ENCODE peak calls at places on chromosomes 5 and 9, in nine cellular contexts. One of them, this sample, is unnamed.

GRCh38 chr9:34382879-34383278 is 6.2 kb upstream of the MYORG start:
- ATAC-seq in psoas muscle: no peak
- ATAC-seq in stimulated activated naive B cell treated with anti-CD40 and anti-IgM and Interleukin-4, amounts not matched to agents 10 μg/mL and 1 μg/mL and 100 μg/mL, for 72 hours: no peak
- ATAC-seq in activated CD8-positive, alpha-beta memory T cell treated with anti-CD3 and anti-CD28 coated beads, Interleukin-2, amount 10 ng/mL, durations not matched to agents 7 days and 5 days: no peak
- ATAC-seq in stimulated activated naive CD8-positive, alpha-beta T cell treated with anti-CD3 and anti-CD28 coated beads, Interleukin-15, Interleukin-2, amounts not matched to agents 100 U/mL and 50 U/mL, for 24 hours: no peak
- ATAC-seq in CD8-positive, alpha-beta T cell: no peak
- ATAC-seq in RWPE2: no peak
- ATAC-seq in sciatic nerve: no peak
- ATAC-seq in activated naive CD4-positive, alpha-beta T cell treated with anti-CD3 and anti-CD28 coated beads, Interleukin-2, amount 50 U/mL, for 72 hours: no peak
- ATAC-seq in this sample: no peak

GRCh38 chr5:54329731-54330709 is 19.6 kb upstream of the ARL15 start:
- ATAC-seq in psoas muscle: no peak
- ATAC-seq in stimulated activated naive B cell treated with anti-CD40 and anti-IgM and Interleukin-4, amounts not matched to agents 10 μg/mL and 1 μg/mL and 100 μg/mL, for 72 hours: no peak
- ATAC-seq in activated CD8-positive, alpha-beta memory T cell treated with anti-CD3 and anti-CD28 coated beads, Interleukin-2, amount 10 ng/mL, durations not matched to agents 7 days and 5 days: no peak
- ATAC-seq in stimulated activated naive CD8-positive, alpha-beta T cell treated with anti-CD3 and anti-CD28 coated beads, Interleukin-15, Interleukin-2, amounts not matched to agents 100 U/mL and 50 U/mL, for 24 hours: no peak
- ATAC-seq in CD8-positive, alpha-beta T cell: no peak
- ATAC-seq in RWPE2: peak; percentile 97
- ATAC-seq in sciatic nerve: no peak
- ATAC-seq in activated naive CD4-positive, alpha-beta T cell treated with anti-CD3 and anti-CD28 coated beads, Interleukin-2, amount 50 U/mL, for 72 hours: no peak
- ATAC-seq in this sample: no peak

GRCh38 chr5:91103353-91104061 is 279.6 kb downstream of the ARRDC3 start:
- ATAC-seq in psoas muscle: no peak
- ATAC-seq in stimulated activated naive B cell treated with anti-CD40 and anti-IgM and Interleukin-4, amounts not matched to agents 10 μg/mL and 1 μg/mL and 100 μg/mL, for 72 hours: no peak
- ATAC-seq in activated CD8-positive, alpha-beta memory T cell treated with anti-CD3 and anti-CD28 coated beads, Interleukin-2, amount 10 ng/mL, durations not matched to agents 7 days and 5 days: no peak
- ATAC-seq in stimulated activated naive CD8-positive, alpha-beta T cell treated with anti-CD3 and anti-CD28 coated beads, Interleukin-15, Interleukin-2, amounts not matched to agents 100 U/mL and 50 U/mL, for 24 hours: no peak
- ATAC-seq in CD8-positive, alpha-beta T cell: no peak
- ATAC-seq in RWPE2: peak; percentile 38
- ATAC-seq in sciatic nerve: no peak
- ATAC-seq in activated naive CD4-positive, alpha-beta T cell treated with anti-CD3 and anti-CD28 coated beads, Interleukin-2, amount 50 U/mL, for 72 hours: no peak
- ATAC-seq in this sample: no peak

GRCh38 chr5:96297867-96298266 is 135.2 kb downstream of the PCSK1 start:
- ATAC-seq in psoas muscle: peak; percentile 30
- ATAC-seq in stimulated activated naive B cell treated with anti-CD40 and anti-IgM and Interleukin-4, amounts not matched to agents 10 μg/mL and 1 μg/mL and 100 μg/mL, for 72 hours: no peak
- ATAC-seq in activated CD8-positive, alpha-beta memory T cell treated with anti-CD3 and anti-CD28 coated beads, Interleukin-2, amount 10 ng/mL, durations not matched to agents 7 days and 5 days: peak; percentile 20
- ATAC-seq in stimulated activated naive CD8-positive, alpha-beta T cell treated with anti-CD3 and anti-CD28 coated beads, Interleukin-15, Interleukin-2, amounts not matched to agents 100 U/mL and 50 U/mL, for 24 hours: no peak
- ATAC-seq in CD8-positive, alpha-beta T cell: no peak
- ATAC-seq in RWPE2: peak; percentile 81
- ATAC-seq in sciatic nerve: peak; percentile 50
- ATAC-seq in activated naive CD4-positive, alpha-beta T cell treated with anti-CD3 and anti-CD28 coated beads, Interleukin-2, amount 50 U/mL, for 72 hours: no peak
- ATAC-seq in this sample: peak; percentile 26

GRCh38 chr9:87550253-87550954 is 52.7 kb downstream of the DAPK1 start:
- ATAC-seq in psoas muscle: no peak
- ATAC-seq in stimulated activated naive B cell treated with anti-CD40 and anti-IgM and Interleukin-4, amounts not matched to agents 10 μg/mL and 1 μg/mL and 100 μg/mL, for 72 hours: no peak
- ATAC-seq in activated CD8-positive, alpha-beta memory T cell treated with anti-CD3 and anti-CD28 coated beads, Interleukin-2, amount 10 ng/mL, durations not matched to agents 7 days and 5 days: no peak
- ATAC-seq in stimulated activated naive CD8-positive, alpha-beta T cell treated with anti-CD3 and anti-CD28 coated beads, Interleukin-15, Interleukin-2, amounts not matched to agents 100 U/mL and 50 U/mL, for 24 hours: no peak
- ATAC-seq in CD8-positive, alpha-beta T cell: no peak
- ATAC-seq in RWPE2: no peak
- ATAC-seq in sciatic nerve: no peak
- ATAC-seq in activated naive CD4-positive, alpha-beta T cell treated with anti-CD3 and anti-CD28 coated beads, Interleukin-2, amount 50 U/mL, for 72 hours: no peak
- ATAC-seq in this sample: no peak

GRCh38 chr5:139481122-139481533 is 1.4 kb downstream of the STING1 start:
- ATAC-seq in psoas muscle: peak; percentile 22
- ATAC-seq in stimulated activated naive B cell treated with anti-CD40 and anti-IgM and Interleukin-4, amounts not matched to agents 10 μg/mL and 1 μg/mL and 100 μg/mL, for 72 hours: peak; percentile 28
- ATAC-seq in activated CD8-positive, alpha-beta memory T cell treated with anti-CD3 and anti-CD28 coated beads, Interleukin-2, amount 10 ng/mL, durations not matched to agents 7 days and 5 days: peak; percentile 7
- ATAC-seq in stimulated activated naive CD8-positive, alpha-beta T cell treated with anti-CD3 and anti-CD28 coated beads, Interleukin-15, Interleukin-2, amounts not matched to agents 100 U/mL and 50 U/mL, for 24 hours: peak; percentile 37
- ATAC-seq in CD8-positive, alpha-beta T cell: no peak
- ATAC-seq in RWPE2: peak; percentile 15
- ATAC-seq in sciatic nerve: peak; percentile 47
- ATAC-seq in activated naive CD4-positive, alpha-beta T cell treated with anti-CD3 and anti-CD28 coated beads, Interleukin-2, amount 50 U/mL, for 72 hours: peak; percentile 60
- ATAC-seq in this sample: peak; percentile 74

GRCh38 chr5:64973226-64973625 is 204.5 kb downstream of the CWC27 start:
- ATAC-seq in psoas muscle: no peak
- ATAC-seq in stimulated activated naive B cell treated with anti-CD40 and anti-IgM and Interleukin-4, amounts not matched to agents 10 μg/mL and 1 μg/mL and 100 μg/mL, for 72 hours: no peak
- ATAC-seq in activated CD8-positive, alpha-beta memory T cell treated with anti-CD3 and anti-CD28 coated beads, Interleukin-2, amount 10 ng/mL, durations not matched to agents 7 days and 5 days: no peak
- ATAC-seq in stimulated activated naive CD8-positive, alpha-beta T cell treated with anti-CD3 and anti-CD28 coated beads, Interleukin-15, Interleukin-2, amounts not matched to agents 100 U/mL and 50 U/mL, for 24 hours: no peak
- ATAC-seq in CD8-positive, alpha-beta T cell: no peak
- ATAC-seq in RWPE2: no peak
- ATAC-seq in sciatic nerve: no peak
- ATAC-seq in activated naive CD4-positive, alpha-beta T cell treated with anti-CD3 and anti-CD28 coated beads, Interleukin-2, amount 50 U/mL, for 72 hours: no peak
- ATAC-seq in this sample: no peak

GRCh38 chr5:65037845-65038815 is 269.4 kb downstream of the CWC27 start:
- ATAC-seq in psoas muscle: no peak
- ATAC-seq in stimulated activated naive B cell treated with anti-CD40 and anti-IgM and Interleukin-4, amounts not matched to agents 10 μg/mL and 1 μg/mL and 100 μg/mL, for 72 hours: no peak
- ATAC-seq in activated CD8-positive, alpha-beta memory T cell treated with anti-CD3 and anti-CD28 coated beads, Interleukin-2, amount 10 ng/mL, durations not matched to agents 7 days and 5 days: no peak
- ATAC-seq in stimulated activated naive CD8-positive, alpha-beta T cell treated with anti-CD3 and anti-CD28 coated beads, Interleukin-15, Interleukin-2, amounts not matched to agents 100 U/mL and 50 U/mL, for 24 hours: no peak
- ATAC-seq in CD8-positive, alpha-beta T cell: no peak
- ATAC-seq in RWPE2: no peak
- ATAC-seq in sciatic nerve: no peak
- ATAC-seq in activated naive CD4-positive, alpha-beta T cell treated with anti-CD3 and anti-CD28 coated beads, Interleukin-2, amount 50 U/mL, for 72 hours: no peak
- ATAC-seq in this sample: no peak

GRCh38 chr9:94734054-94734754 is 7.7 kb downstream of the AOPEP start:
- ATAC-seq in psoas muscle: peak; percentile 63
- ATAC-seq in stimulated activated naive B cell treated with anti-CD40 and anti-IgM and Interleukin-4, amounts not matched to agents 10 μg/mL and 1 μg/mL and 100 μg/mL, for 72 hours: no peak
- ATAC-seq in activated CD8-positive, alpha-beta memory T cell treated with anti-CD3 and anti-CD28 coated beads, Interleukin-2, amount 10 ng/mL, durations not matched to agents 7 days and 5 days: no peak
- ATAC-seq in stimulated activated naive CD8-positive, alpha-beta T cell treated with anti-CD3 and anti-CD28 coated beads, Interleukin-15, Interleukin-2, amounts not matched to agents 100 U/mL and 50 U/mL, for 24 hours: no peak
- ATAC-seq in CD8-positive, alpha-beta T cell: no peak
- ATAC-seq in RWPE2: no peak
- ATAC-seq in sciatic nerve: no peak
- ATAC-seq in activated naive CD4-positive, alpha-beta T cell treated with anti-CD3 and anti-CD28 coated beads, Interleukin-2, amount 50 U/mL, for 72 hours: no peak
- ATAC-seq in this sample: no peak

GRCh38 chr9:133542002-133542401 is 7.5 kb downstream of the ADAMTSL2 start:
- ATAC-seq in psoas muscle: no peak
- ATAC-seq in stimulated activated naive B cell treated with anti-CD40 and anti-IgM and Interleukin-4, amounts not matched to agents 10 μg/mL and 1 μg/mL and 100 μg/mL, for 72 hours: no peak
- ATAC-seq in activated CD8-positive, alpha-beta memory T cell treated with anti-CD3 and anti-CD28 coated beads, Interleukin-2, amount 10 ng/mL, durations not matched to agents 7 days and 5 days: no peak
- ATAC-seq in stimulated activated naive CD8-positive, alpha-beta T cell treated with anti-CD3 and anti-CD28 coated beads, Interleukin-15, Interleukin-2, amounts not matched to agents 100 U/mL and 50 U/mL, for 24 hours: no peak
- ATAC-seq in CD8-positive, alpha-beta T cell: no peak
- ATAC-seq in RWPE2: no peak
- ATAC-seq in sciatic nerve: no peak
- ATAC-seq in activated naive CD4-positive, alpha-beta T cell treated with anti-CD3 and anti-CD28 coated beads, Interleukin-2, amount 50 U/mL, for 72 hours: no peak
- ATAC-seq in this sample: no peak

GRCh38 chr5:132029609-132030008 is 18.2 kb upstream of the ACSL6 start:
- ATAC-seq in psoas muscle: no peak
- ATAC-seq in stimulated activated naive B cell treated with anti-CD40 and anti-IgM and Interleukin-4, amounts not matched to agents 10 μg/mL and 1 μg/mL and 100 μg/mL, for 72 hours: no peak
- ATAC-seq in activated CD8-positive, alpha-beta memory T cell treated with anti-CD3 and anti-CD28 coated beads, Interleukin-2, amount 10 ng/mL, durations not matched to agents 7 days and 5 days: no peak
- ATAC-seq in stimulated activated naive CD8-positive, alpha-beta T cell treated with anti-CD3 and anti-CD28 coated beads, Interleukin-15, Interleukin-2, amounts not matched to agents 100 U/mL and 50 U/mL, for 24 hours: no peak
- ATAC-seq in CD8-positive, alpha-beta T cell: no peak
- ATAC-seq in RWPE2: no peak
- ATAC-seq in sciatic nerve: no peak
- ATAC-seq in activated naive CD4-positive, alpha-beta T cell treated with anti-CD3 and anti-CD28 coated beads, Interleukin-2, amount 50 U/mL, for 72 hours: no peak
- ATAC-seq in this sample: no peak

GRCh38 chr5:172123269-172123692 is 64.7 kb downstream of the STK10 start:
- ATAC-seq in psoas muscle: peak; percentile 60
- ATAC-seq in stimulated activated naive B cell treated with anti-CD40 and anti-IgM and Interleukin-4, amounts not matched to agents 10 μg/mL and 1 μg/mL and 100 μg/mL, for 72 hours: no peak
- ATAC-seq in activated CD8-positive, alpha-beta memory T cell treated with anti-CD3 and anti-CD28 coated beads, Interleukin-2, amount 10 ng/mL, durations not matched to agents 7 days and 5 days: no peak
- ATAC-seq in stimulated activated naive CD8-positive, alpha-beta T cell treated with anti-CD3 and anti-CD28 coated beads, Interleukin-15, Interleukin-2, amounts not matched to agents 100 U/mL and 50 U/mL, for 24 hours: no peak
- ATAC-seq in CD8-positive, alpha-beta T cell: no peak
- ATAC-seq in RWPE2: peak; percentile 71
- ATAC-seq in sciatic nerve: peak; percentile 92
- ATAC-seq in activated naive CD4-positive, alpha-beta T cell treated with anti-CD3 and anti-CD28 coated beads, Interleukin-2, amount 50 U/mL, for 72 hours: no peak
- ATAC-seq in this sample: no peak

GRCh38 chr5:13632676-13633075 is 311.8 kb downstream of the DNAH5 start:
- ATAC-seq in psoas muscle: no peak
- ATAC-seq in stimulated activated naive B cell treated with anti-CD40 and anti-IgM and Interleukin-4, amounts not matched to agents 10 μg/mL and 1 μg/mL and 100 μg/mL, for 72 hours: no peak
- ATAC-seq in activated CD8-positive, alpha-beta memory T cell treated with anti-CD3 and anti-CD28 coated beads, Interleukin-2, amount 10 ng/mL, durations not matched to agents 7 days and 5 days: no peak
- ATAC-seq in stimulated activated naive CD8-positive, alpha-beta T cell treated with anti-CD3 and anti-CD28 coated beads, Interleukin-15, Interleukin-2, amounts not matched to agents 100 U/mL and 50 U/mL, for 24 hours: no peak
- ATAC-seq in CD8-positive, alpha-beta T cell: no peak
- ATAC-seq in RWPE2: peak; percentile 95
- ATAC-seq in sciatic nerve: no peak
- ATAC-seq in activated naive CD4-positive, alpha-beta T cell treated with anti-CD3 and anti-CD28 coated beads, Interleukin-2, amount 50 U/mL, for 72 hours: no peak
- ATAC-seq in this sample: no peak

GRCh38 chr5:150443242-150444075 is 6.1 kb downstream of the RPS14 start:
- ATAC-seq in psoas muscle: peak; percentile 25
- ATAC-seq in stimulated activated naive B cell treated with anti-CD40 and anti-IgM and Interleukin-4, amounts not matched to agents 10 μg/mL and 1 μg/mL and 100 μg/mL, for 72 hours: peak; percentile 38
- ATAC-seq in activated CD8-positive, alpha-beta memory T cell treated with anti-CD3 and anti-CD28 coated beads, Interleukin-2, amount 10 ng/mL, durations not matched to agents 7 days and 5 days: no peak
- ATAC-seq in stimulated activated naive CD8-positive, alpha-beta T cell treated with anti-CD3 and anti-CD28 coated beads, Interleukin-15, Interleukin-2, amounts not matched to agents 100 U/mL and 50 U/mL, for 24 hours: peak; percentile 36
- ATAC-seq in CD8-positive, alpha-beta T cell: no peak
- ATAC-seq in RWPE2: peak; percentile 26
- ATAC-seq in sciatic nerve: no peak
- ATAC-seq in activated naive CD4-positive, alpha-beta T cell treated with anti-CD3 and anti-CD28 coated beads, Interleukin-2, amount 50 U/mL, for 72 hours: peak; percentile 33
- ATAC-seq in this sample: no peak

GRCh38 chr5:100789641-100790160 is 113.4 kb downstream of the ST8SIA4 start:
- ATAC-seq in psoas muscle: no peak
- ATAC-seq in stimulated activated naive B cell treated with anti-CD40 and anti-IgM and Interleukin-4, amounts not matched to agents 10 μg/mL and 1 μg/mL and 100 μg/mL, for 72 hours: no peak
- ATAC-seq in activated CD8-positive, alpha-beta memory T cell treated with anti-CD3 and anti-CD28 coated beads, Interleukin-2, amount 10 ng/mL, durations not matched to agents 7 days and 5 days: peak; percentile 33
- ATAC-seq in stimulated activated naive CD8-positive, alpha-beta T cell treated with anti-CD3 and anti-CD28 coated beads, Interleukin-15, Interleukin-2, amounts not matched to agents 100 U/mL and 50 U/mL, for 24 hours: no peak
- ATAC-seq in CD8-positive, alpha-beta T cell: no peak
- ATAC-seq in RWPE2: no peak
- ATAC-seq in sciatic nerve: no peak
- ATAC-seq in activated naive CD4-positive, alpha-beta T cell treated with anti-CD3 and anti-CD28 coated beads, Interleukin-2, amount 50 U/mL, for 72 hours: peak; percentile 37
- ATAC-seq in this sample: peak; percentile 51

GRCh38 chr9:2634158-2634557 is 12.6 kb downstream of the VLDLR start:
- ATAC-seq in psoas muscle: peak; percentile 44
- ATAC-seq in stimulated activated naive B cell treated with anti-CD40 and anti-IgM and Interleukin-4, amounts not matched to agents 10 μg/mL and 1 μg/mL and 100 μg/mL, for 72 hours: no peak
- ATAC-seq in activated CD8-positive, alpha-beta memory T cell treated with anti-CD3 and anti-CD28 coated beads, Interleukin-2, amount 10 ng/mL, durations not matched to agents 7 days and 5 days: no peak
- ATAC-seq in stimulated activated naive CD8-positive, alpha-beta T cell treated with anti-CD3 and anti-CD28 coated beads, Interleukin-15, Interleukin-2, amounts not matched to agents 100 U/mL and 50 U/mL, for 24 hours: no peak
- ATAC-seq in CD8-positive, alpha-beta T cell: no peak
- ATAC-seq in RWPE2: no peak
- ATAC-seq in sciatic nerve: no peak
- ATAC-seq in activated naive CD4-positive, alpha-beta T cell treated with anti-CD3 and anti-CD28 coated beads, Interleukin-2, amount 50 U/mL, for 72 hours: no peak
- ATAC-seq in this sample: no peak

GRCh38 chr9:136339173-136339957 is 12.0 kb downstream of the GPSM1 start:
- ATAC-seq in psoas muscle: peak; percentile 75
- ATAC-seq in stimulated activated naive B cell treated with anti-CD40 and anti-IgM and Interleukin-4, amounts not matched to agents 10 μg/mL and 1 μg/mL and 100 μg/mL, for 72 hours: peak; percentile 67
- ATAC-seq in activated CD8-positive, alpha-beta memory T cell treated with anti-CD3 and anti-CD28 coated beads, Interleukin-2, amount 10 ng/mL, durations not matched to agents 7 days and 5 days: peak; percentile 53
- ATAC-seq in stimulated activated naive CD8-positive, alpha-beta T cell treated with anti-CD3 and anti-CD28 coated beads, Interleukin-15, Interleukin-2, amounts not matched to agents 100 U/mL and 50 U/mL, for 24 hours: no peak
- ATAC-seq in CD8-positive, alpha-beta T cell: no peak
- ATAC-seq in RWPE2: peak; percentile 63
- ATAC-seq in sciatic nerve: peak; percentile 48
- ATAC-seq in activated naive CD4-positive, alpha-beta T cell treated with anti-CD3 and anti-CD28 coated beads, Interleukin-2, amount 50 U/mL, for 72 hours: peak; percentile 62
- ATAC-seq in this sample: peak; percentile 62

GRCh38 chr5:74950836-74951515 is 84.8 kb upstream of the FAM169A start:
- ATAC-seq in psoas muscle: no peak
- ATAC-seq in stimulated activated naive B cell treated with anti-CD40 and anti-IgM and Interleukin-4, amounts not matched to agents 10 μg/mL and 1 μg/mL and 100 μg/mL, for 72 hours: no peak
- ATAC-seq in activated CD8-positive, alpha-beta memory T cell treated with anti-CD3 and anti-CD28 coated beads, Interleukin-2, amount 10 ng/mL, durations not matched to agents 7 days and 5 days: no peak
- ATAC-seq in stimulated activated naive CD8-positive, alpha-beta T cell treated with anti-CD3 and anti-CD28 coated beads, Interleukin-15, Interleukin-2, amounts not matched to agents 100 U/mL and 50 U/mL, for 24 hours: no peak
- ATAC-seq in CD8-positive, alpha-beta T cell: no peak
- ATAC-seq in RWPE2: no peak
- ATAC-seq in sciatic nerve: no peak
- ATAC-seq in activated naive CD4-positive, alpha-beta T cell treated with anti-CD3 and anti-CD28 coated beads, Interleukin-2, amount 50 U/mL, for 72 hours: no peak
- ATAC-seq in this sample: no peak

GRCh38 chr9:113674436-113674835 is 201.7 kb upstream of the ZNF618 start:
- ATAC-seq in psoas muscle: no peak
- ATAC-seq in stimulated activated naive B cell treated with anti-CD40 and anti-IgM and Interleukin-4, amounts not matched to agents 10 μg/mL and 1 μg/mL and 100 μg/mL, for 72 hours: no peak
- ATAC-seq in activated CD8-positive, alpha-beta memory T cell treated with anti-CD3 and anti-CD28 coated beads, Interleukin-2, amount 10 ng/mL, durations not matched to agents 7 days and 5 days: no peak
- ATAC-seq in stimulated activated naive CD8-positive, alpha-beta T cell treated with anti-CD3 and anti-CD28 coated beads, Interleukin-15, Interleukin-2, amounts not matched to agents 100 U/mL and 50 U/mL, for 24 hours: no peak
- ATAC-seq in CD8-positive, alpha-beta T cell: no peak
- ATAC-seq in RWPE2: peak; percentile 35
- ATAC-seq in sciatic nerve: no peak
- ATAC-seq in activated naive CD4-positive, alpha-beta T cell treated with anti-CD3 and anti-CD28 coated beads, Interleukin-2, amount 50 U/mL, for 72 hours: no peak
- ATAC-seq in this sample: no peak

GRCh38 chr9:5188060-5188707 is 2.7 kb upstream of the INSL6 start:
- ATAC-seq in psoas muscle: no peak
- ATAC-seq in stimulated activated naive B cell treated with anti-CD40 and anti-IgM and Interleukin-4, amounts not matched to agents 10 μg/mL and 1 μg/mL and 100 μg/mL, for 72 hours: peak; percentile 50
- ATAC-seq in activated CD8-positive, alpha-beta memory T cell treated with anti-CD3 and anti-CD28 coated beads, Interleukin-2, amount 10 ng/mL, durations not matched to agents 7 days and 5 days: no peak
- ATAC-seq in stimulated activated naive CD8-positive, alpha-beta T cell treated with anti-CD3 and anti-CD28 coated beads, Interleukin-15, Interleukin-2, amounts not matched to agents 100 U/mL and 50 U/mL, for 24 hours: no peak
- ATAC-seq in CD8-positive, alpha-beta T cell: no peak
- ATAC-seq in RWPE2: no peak
- ATAC-seq in sciatic nerve: no peak
- ATAC-seq in activated naive CD4-positive, alpha-beta T cell treated with anti-CD3 and anti-CD28 coated beads, Interleukin-2, amount 50 U/mL, for 72 hours: no peak
- ATAC-seq in this sample: no peak

GRCh38 chr9:89686134-89686533 is 81.3 kb downstream of the GADD45G start:
- ATAC-seq in psoas muscle: no peak
- ATAC-seq in stimulated activated naive B cell treated with anti-CD40 and anti-IgM and Interleukin-4, amounts not matched to agents 10 μg/mL and 1 μg/mL and 100 μg/mL, for 72 hours: no peak
- ATAC-seq in activated CD8-positive, alpha-beta memory T cell treated with anti-CD3 and anti-CD28 coated beads, Interleukin-2, amount 10 ng/mL, durations not matched to agents 7 days and 5 days: no peak
- ATAC-seq in stimulated activated naive CD8-positive, alpha-beta T cell treated with anti-CD3 and anti-CD28 coated beads, Interleukin-15, Interleukin-2, amounts not matched to agents 100 U/mL and 50 U/mL, for 24 hours: no peak
- ATAC-seq in CD8-positive, alpha-beta T cell: no peak
- ATAC-seq in RWPE2: peak; percentile 99
- ATAC-seq in sciatic nerve: peak; percentile 38
- ATAC-seq in activated naive CD4-positive, alpha-beta T cell treated with anti-CD3 and anti-CD28 coated beads, Interleukin-2, amount 50 U/mL, for 72 hours: no peak
- ATAC-seq in this sample: no peak

GRCh38 chr9:95876138-95876444 is 600 bp downstream of the ERCC6L2 start:
- ATAC-seq in psoas muscle: no peak
- ATAC-seq in stimulated activated naive B cell treated with anti-CD40 and anti-IgM and Interleukin-4, amounts not matched to agents 10 μg/mL and 1 μg/mL and 100 μg/mL, for 72 hours: no peak
- ATAC-seq in activated CD8-positive, alpha-beta memory T cell treated with anti-CD3 and anti-CD28 coated beads, Interleukin-2, amount 10 ng/mL, durations not matched to agents 7 days and 5 days: no peak
- ATAC-seq in stimulated activated naive CD8-positive, alpha-beta T cell treated with anti-CD3 and anti-CD28 coated beads, Interleukin-15, Interleukin-2, amounts not matched to agents 100 U/mL and 50 U/mL, for 24 hours: no peak
- ATAC-seq in CD8-positive, alpha-beta T cell: no peak
- ATAC-seq in RWPE2: peak; percentile 15
- ATAC-seq in sciatic nerve: no peak
- ATAC-seq in activated naive CD4-positive, alpha-beta T cell treated with anti-CD3 and anti-CD28 coated beads, Interleukin-2, amount 50 U/mL, for 72 hours: no peak
- ATAC-seq in this sample: peak; percentile 10

GRCh38 chr9:97853056-97853843 is at the start of gene FOXE1:
- ATAC-seq in psoas muscle: peak; percentile 21
- ATAC-seq in stimulated activated naive B cell treated with anti-CD40 and anti-IgM and Interleukin-4, amounts not matched to agents 10 μg/mL and 1 μg/mL and 100 μg/mL, for 72 hours: peak; percentile 26
- ATAC-seq in activated CD8-positive, alpha-beta memory T cell treated with anti-CD3 and anti-CD28 coated beads, Interleukin-2, amount 10 ng/mL, durations not matched to agents 7 days and 5 days: no peak
- ATAC-seq in stimulated activated naive CD8-positive, alpha-beta T cell treated with anti-CD3 and anti-CD28 coated beads, Interleukin-15, Interleukin-2, amounts not matched to agents 100 U/mL and 50 U/mL, for 24 hours: no peak
- ATAC-seq in CD8-positive, alpha-beta T cell: peak; percentile 18
- ATAC-seq in RWPE2: peak; percentile 54
- ATAC-seq in sciatic nerve: no peak
- ATAC-seq in activated naive CD4-positive, alpha-beta T cell treated with anti-CD3 and anti-CD28 coated beads, Interleukin-2, amount 50 U/mL, for 72 hours: peak; percentile 49
- ATAC-seq in this sample: peak; percentile 36

GRCh38 chr5:143119301-143119769 is 284.2 kb downstream of the NR3C1 start:
- ATAC-seq in psoas muscle: no peak
- ATAC-seq in stimulated activated naive B cell treated with anti-CD40 and anti-IgM and Interleukin-4, amounts not matched to agents 10 μg/mL and 1 μg/mL and 100 μg/mL, for 72 hours: peak; percentile 66
- ATAC-seq in activated CD8-positive, alpha-beta memory T cell treated with anti-CD3 and anti-CD28 coated beads, Interleukin-2, amount 10 ng/mL, durations not matched to agents 7 days and 5 days: no peak
- ATAC-seq in stimulated activated naive CD8-positive, alpha-beta T cell treated with anti-CD3 and anti-CD28 coated beads, Interleukin-15, Interleukin-2, amounts not matched to agents 100 U/mL and 50 U/mL, for 24 hours: peak; percentile 54
- ATAC-seq in CD8-positive, alpha-beta T cell: no peak
- ATAC-seq in RWPE2: no peak
- ATAC-seq in sciatic nerve: no peak
- ATAC-seq in activated naive CD4-positive, alpha-beta T cell treated with anti-CD3 and anti-CD28 coated beads, Interleukin-2, amount 50 U/mL, for 72 hours: no peak
- ATAC-seq in this sample: peak; percentile 71